ENCODE peak calls at places on chromosome 19, in five cellular contexts. W is upper lobe of left lung, U is uterus, E is neural progenitor cell, Z is cardiac muscle cell. P is an unnamed sample.

GRCh38 chr19:35117017-35117570 is 1.5 kb downstream of the FXYD3 start:
- DNase-seq in Z (no peak), W (no peak), U (no peak), E (no peak), P (no peak)

GRCh38 chr19:10105241-10106099 is 692 bp upstream of the PPAN start:
- DNase-seq in W (no peak), U (no peak), E (no peak), Z (no peak), P (no peak)

GRCh38 chr19:10565028-10565566 is 713 bp downstream of the KRI1 start:
- DNase-seq in E (peak; percentile 81), Z (peak; percentile 49), U (peak; percentile 50), W (peak; percentile 45), P (no peak)

GRCh38 chr19:11375143-11375948 is 880 bp downstream of the SWSAP1 start:
- DNase-seq in E (peak; percentile 59), U (peak; percentile 55), W (peak; percentile 83), Z (no peak), P (no peak)

GRCh38 chr19:13600091-13600490 is 93.8 kb upstream of the CACNA1A start:
- DNase-seq in W (no peak), Z (no peak), U (no peak), E (no peak), P (no peak)

GRCh38 chr19:58229255-58229639 is 533 bp downstream of the ZNF544 start:
- DNase-seq in W (no peak), U (no peak), Z (peak; percentile 36), E (peak; percentile 65), P (no peak)

GRCh38 chr19:48958006-48958405 is 3.3 kb downstream of the BAX start:
- DNase-seq in U (no peak), W (no peak), Z (no peak), E (no peak), P (no peak)

GRCh38 chr19:20238025-20238623 is 71.1 kb downstream of the ZNF486 start:
- DNase-seq in U (peak; percentile 86), W (peak; percentile 88), Z (peak; percentile 93), E (peak; percentile 96), P (peak; percentile 64)

GRCh38 chr19:38650180-38650775 is 2.8 kb downstream of the ACTN4 start:
- DNase-seq in U (no peak), E (no peak), W (no peak), Z (no peak), P (no peak)

GRCh38 chr19:19821366-19822147 is at the start of gene ZNF506:
- DNase-seq in E (peak; percentile 95), U (peak; percentile 99), Z (peak; percentile 99), W (peak; percentile 98), P (peak; percentile 86)

GRCh38 chr19:46631481-46631880 is 4.5 kb downstream of the GNG8 start:
- DNase-seq in E (no peak), U (peak; percentile 86), Z (peak; percentile 72), W (no peak), P (no peak)

GRCh38 chr19:11361771-11362731 is 6.8 kb downstream of the PLPPR2 start:
- DNase-seq in W (no peak), Z (no peak), E (no peak), U (no peak), P (no peak)

GRCh38 chr19:11142528-11143171 is 12.9 kb downstream of the SPC24 start:
- DNase-seq in U (peak; percentile 98), W (peak; percentile 90), E (peak; percentile 78), Z (peak; percentile 98), P (peak; percentile 73)

GRCh38 chr19:39951686-39952085 is 17.3 kb upstream of the FCGBP start:
- DNase-seq in Z (peak; percentile 68), U (no peak), W (no peak), E (no peak), P (peak; percentile 23)

GRCh38 chr19:10189631-10190425 is 4.9 kb downstream of the DNMT1 start:
- DNase-seq in Z (no peak), E (no peak), W (no peak), U (no peak), P (no peak)

GRCh38 chr19:15223649-15224371 is 8.4 kb downstream of the EPHX3 start:
- DNase-seq in Z (peak; percentile 32), E (peak; percentile 56), W (no peak), U (peak; percentile 29), P (no peak)

GRCh38 chr19:53558404-53558803 is 20.5 kb downstream of the ZNF331 start:
- DNase-seq in W (no peak), E (no peak), Z (no peak), U (no peak), P (no peak)
- H3K27ac ChIP-seq in W (no peak overlapping the region), E (no peak overlapping the region), Z (peak overlapping the region; percentile 25), U (no peak overlapping the region), P (no peak overlapping the region)

GRCh38 chr19:44653977-44654784 is 10.5 kb downstream of the PVR start:
- DNase-seq in W (peak; percentile 91), Z (peak; percentile 68), U (peak; percentile 40), E (peak; percentile 80), P (peak; percentile 45)
- TF ChIP-seq CTCF in W (peak; percentile 65), Z (peak; percentile 54), U (peak; percentile 40), E (peak; percentile 64), P (peak; percentile 85)

GRCh38 chr19:3060852-3061182 is 1.5 kb downstream of the TLE5 start:
- DNase-seq in Z (no peak), E (no peak), W (no peak), U (no peak), P (no peak)

GRCh38 chr19:3061214-3062161 is 807 bp downstream of the TLE5 start:
- DNase-seq in W (peak; percentile 51), U (peak; percentile 77), Z (peak; percentile 60), E (no peak), P (no peak)

GRCh38 chr19:3058821-3059314 is 3.4 kb downstream of the TLE5 start:
- DNase-seq in Z (no peak), W (no peak), E (no peak), U (no peak), P (no peak)

GRCh38 chr19:3058009-3058820 is 4.1 kb downstream of the TLE5 start:
- DNase-seq in E (no peak), U (no peak), Z (no peak), W (no peak), P (no peak)

DNA sequence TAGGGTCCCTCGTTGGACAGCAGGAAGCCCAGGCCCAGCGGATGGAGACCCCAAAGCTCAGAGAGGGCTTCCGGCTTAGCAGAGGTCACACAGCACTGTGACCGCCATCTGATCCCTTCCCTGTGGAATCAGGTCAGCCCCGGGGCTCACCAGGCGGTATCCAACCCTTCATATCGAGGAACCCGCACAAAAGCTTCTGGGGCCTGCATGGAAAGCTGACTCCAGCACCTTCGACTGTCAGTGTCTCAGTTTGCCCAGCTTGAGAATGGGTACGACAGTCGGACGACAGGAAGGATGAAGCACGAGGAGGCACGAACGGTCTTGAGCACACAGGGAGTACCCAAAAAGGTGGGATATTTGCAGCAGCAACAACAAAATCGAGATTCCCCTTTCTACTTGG is 2.6 kb downstream of the TLE5 start:
- DNase-seq in Z (no peak), E (no peak), U (no peak), W (no peak), P (no peak)
- H3K4me1 ChIP-seq in Z (peaks cover 12% of the 10 kb centered on the region), E (peaks cover 28% of the 10 kb centered on the region), U (peaks cover 36% of the 10 kb centered on the region), W (peaks cover 47% of the 10 kb centered on the region), P (peaks cover 13% of the 10 kb centered on the region)

GRCh38 chr19:47714339-47714738 is 1.1 kb downstream of the EHD2 start:
- DNase-seq in E (no peak), Z (no peak), W (no peak), U (no peak), P (no peak)
- H3K27ac ChIP-seq in E (no peak overlapping the region), Z (no peak overlapping the region), W (no peak overlapping the region), U (peak overlapping the region; percentile 98), P (peak overlapping the region; percentile 60)

GRCh38 chr19:50516456-50516855 is 2.7 kb upstream of the ASPDH start:
- DNase-seq in E (no peak), Z (no peak), W (no peak), U (no peak), P (no peak)

GRCh38 chr19:50517704-50518075 is 4.0 kb upstream of the ASPDH start:
- DNase-seq in W (no peak), E (no peak), U (no peak), Z (no peak), P (no peak)

GRCh38 chr19:50519006-50519575 is 5.4 kb upstream of the ASPDH start:
- DNase-seq in W (no peak), Z (no peak), U (no peak), E (no peak), P (no peak)

GRCh38 chr19:50516859-50517703 is 3.4 kb upstream of the ASPDH start:
- DNase-seq in Z (no peak), W (no peak), E (no peak), U (no peak), P (no peak)

GRCh38 chr19:50518091-50519005 is 4.6 kb upstream of the ASPDH start:
- DNase-seq in Z (no peak), W (no peak), U (no peak), E (no peak), P (no peak)
- TF ChIP-seq CTCF in Z (no peak), W (no peak), U (no peak), E (peak; percentile 36), P (peak; percentile 8)

GRCh38 chr19:33294058-33294798 is 8.1 kb downstream of the CEBPA start:
- DNase-seq in Z (no peak), W (peak; percentile 10), E (no peak), U (no peak), P (no peak)
- H3K4me1 ChIP-seq in Z (peaks cover 12% of the 10 kb centered on the region), W (peaks cover 61% of the 10 kb centered on the region), E (peaks cover 10% of the 10 kb centered on the region), U (no peaks in the 10 kb centered on the region), P (peaks cover 33% of the 10 kb centered on the region)

GRCh38 chr19:54573330-54573872 is at the start of gene LILRA2:
- DNase-seq in E (no peak), W (peak; percentile 65), U (no peak), Z (no peak), P (no peak)
- H3K27ac ChIP-seq in E (no peak within 1 kb of the TSS), W (peak within 1 kb of the TSS; percentile 24), U (no peak within 1 kb of the TSS), Z (no peak within 1 kb of the TSS), P (no peak within 1 kb of the TSS)

GRCh38 chr19:41030651-41031050 is 39.6 kb downstream of the CYP2B6 start:
- DNase-seq in Z (no peak), W (no peak), E (no peak), U (no peak), P (no peak)
- TF ChIP-seq CTCF in Z (no peak), W (no peak), E (no peak), U (no peak), P (no peak)

GRCh38 chr19:5882421-5882968 is 12.2 kb upstream of the FUT5 start:
- DNase-seq in W (no peak), E (no peak), Z (no peak), U (no peak), P (no peak)
- H3K4me1 ChIP-seq in W (peaks cover 7% of the 10 kb centered on the region), E (peaks cover 15% of the 10 kb centered on the region), Z (peaks cover 8% of the 10 kb centered on the region), U (peaks cover 4% of the 10 kb centered on the region), P (no peaks in the 10 kb centered on the region)